ENCODE peak calls at places on chromosomes 5 and 9, in six cellular contexts. One of them, this sample, is unnamed.

GRCh38 chr9:107650321-107650720 is 160.8 kb upstream of the KLF4 start:
- DNase-seq in activated naive CD8-positive, alpha-beta T cell treated with anti-CD3 and anti-CD28 coated beads, Interleukin-2, amount 10 ng/mL, durations not matched to agents 7 days and 5 days: no peak
- DNase-seq in GM12892: no peak
- DNase-seq in uterus: no peak
- DNase-seq in SW480: no peak
- DNase-seq in NCI-H146: no peak
- DNase-seq in this sample: no peak

GRCh38 chr5:138955013-138955660 is 80.0 kb upstream of the LRRTM2 start:
- DNase-seq in activated naive CD8-positive, alpha-beta T cell treated with anti-CD3 and anti-CD28 coated beads, Interleukin-2, amount 10 ng/mL, durations not matched to agents 7 days and 5 days: no peak
- DNase-seq in GM12892: no peak
- DNase-seq in uterus: no peak
- DNase-seq in SW480: no peak
- DNase-seq in NCI-H146: peak; percentile 90
- DNase-seq in this sample: peak; percentile 20

GRCh38 chr5:6704361-6704851 is 8.8 kb upstream of the TENT4A start:
- DNase-seq in activated naive CD8-positive, alpha-beta T cell treated with anti-CD3 and anti-CD28 coated beads, Interleukin-2, amount 10 ng/mL, durations not matched to agents 7 days and 5 days: no peak
- DNase-seq in GM12892: no peak
- DNase-seq in uterus: peak; percentile 83
- DNase-seq in SW480: no peak
- DNase-seq in NCI-H146: no peak
- DNase-seq in this sample: no peak

GRCh38 chr5:175873090-175873454 is 1.7 kb downstream of the CPLX2 start:
- DNase-seq in activated naive CD8-positive, alpha-beta T cell treated with anti-CD3 and anti-CD28 coated beads, Interleukin-2, amount 10 ng/mL, durations not matched to agents 7 days and 5 days: peak; percentile 44
- DNase-seq in GM12892: no peak
- DNase-seq in uterus: no peak
- DNase-seq in SW480: peak; percentile 17
- DNase-seq in NCI-H146: peak; percentile 53
- DNase-seq in this sample: peak; percentile 9

GRCh38 chr5:11268894-11269293 is 507.9 kb upstream of the DAP start:
- DNase-seq in activated naive CD8-positive, alpha-beta T cell treated with anti-CD3 and anti-CD28 coated beads, Interleukin-2, amount 10 ng/mL, durations not matched to agents 7 days and 5 days: no peak
- DNase-seq in GM12892: no peak
- DNase-seq in uterus: no peak
- DNase-seq in SW480: no peak
- DNase-seq in NCI-H146: no peak
- DNase-seq in this sample: no peak

GRCh38 chr5:125199968-125200841 is 453.8 kb upstream of the ZNF608 start:
- DNase-seq in activated naive CD8-positive, alpha-beta T cell treated with anti-CD3 and anti-CD28 coated beads, Interleukin-2, amount 10 ng/mL, durations not matched to agents 7 days and 5 days: no peak
- DNase-seq in GM12892: no peak
- DNase-seq in uterus: peak; percentile 19
- DNase-seq in SW480: no peak
- DNase-seq in NCI-H146: peak; percentile 71
- DNase-seq in this sample: peak; percentile 14

GRCh38 chr5:127320032-127320945 is 29.7 kb downstream of the MEGF10 start:
- DNase-seq in activated naive CD8-positive, alpha-beta T cell treated with anti-CD3 and anti-CD28 coated beads, Interleukin-2, amount 10 ng/mL, durations not matched to agents 7 days and 5 days: no peak
- DNase-seq in GM12892: no peak
- DNase-seq in uterus: no peak
- DNase-seq in SW480: peak; percentile 97
- DNase-seq in NCI-H146: no peak
- DNase-seq in this sample: peak; percentile 9

GRCh38 chr9:38035873-38036272 is 33.2 kb downstream of the SHB start:
- DNase-seq in activated naive CD8-positive, alpha-beta T cell treated with anti-CD3 and anti-CD28 coated beads, Interleukin-2, amount 10 ng/mL, durations not matched to agents 7 days and 5 days: no peak
- DNase-seq in GM12892: no peak
- DNase-seq in uterus: no peak
- DNase-seq in SW480: peak; percentile 53
- DNase-seq in NCI-H146: no peak
- DNase-seq in this sample: no peak

GRCh38 chr5:140140435-140140834 is 14.7 kb downstream of the IGIP start:
- DNase-seq in activated naive CD8-positive, alpha-beta T cell treated with anti-CD3 and anti-CD28 coated beads, Interleukin-2, amount 10 ng/mL, durations not matched to agents 7 days and 5 days: no peak
- DNase-seq in GM12892: no peak
- DNase-seq in uterus: no peak
- DNase-seq in SW480: no peak
- DNase-seq in NCI-H146: no peak
- DNase-seq in this sample: no peak

GRCh38 chr9:129612815-129613519 is 7.9 kb downstream of the C9orf50 start:
- DNase-seq in activated naive CD8-positive, alpha-beta T cell treated with anti-CD3 and anti-CD28 coated beads, Interleukin-2, amount 10 ng/mL, durations not matched to agents 7 days and 5 days: no peak
- DNase-seq in GM12892: no peak
- DNase-seq in uterus: no peak
- DNase-seq in SW480: no peak
- DNase-seq in NCI-H146: no peak
- DNase-seq in this sample: no peak

GRCh38 chr5:17000296-17000939 is 64.3 kb upstream of the MYO10 start:
- DNase-seq in activated naive CD8-positive, alpha-beta T cell treated with anti-CD3 and anti-CD28 coated beads, Interleukin-2, amount 10 ng/mL, durations not matched to agents 7 days and 5 days: no peak
- DNase-seq in GM12892: no peak
- DNase-seq in uterus: no peak
- DNase-seq in SW480: peak; percentile 88
- DNase-seq in NCI-H146: no peak
- DNase-seq in this sample: no peak

GRCh38 chr9:131672451-131672850 is 67.4 kb downstream of the RAPGEF1 start:
- DNase-seq in activated naive CD8-positive, alpha-beta T cell treated with anti-CD3 and anti-CD28 coated beads, Interleukin-2, amount 10 ng/mL, durations not matched to agents 7 days and 5 days: no peak
- DNase-seq in GM12892: no peak
- DNase-seq in uterus: no peak
- DNase-seq in SW480: no peak
- DNase-seq in NCI-H146: no peak
- DNase-seq in this sample: no peak

GRCh38 chr9:130330202-130330601 is 64.6 kb downstream of the HMCN2 start:
- DNase-seq in activated naive CD8-positive, alpha-beta T cell treated with anti-CD3 and anti-CD28 coated beads, Interleukin-2, amount 10 ng/mL, durations not matched to agents 7 days and 5 days: no peak
- DNase-seq in GM12892: no peak
- DNase-seq in uterus: no peak
- DNase-seq in SW480: no peak
- DNase-seq in NCI-H146: no peak
- DNase-seq in this sample: no peak

GRCh38 chr5:41835625-41836024 is 34.6 kb downstream of the OXCT1 start:
- DNase-seq in activated naive CD8-positive, alpha-beta T cell treated with anti-CD3 and anti-CD28 coated beads, Interleukin-2, amount 10 ng/mL, durations not matched to agents 7 days and 5 days: no peak
- DNase-seq in GM12892: no peak
- DNase-seq in uterus: peak; percentile 17
- DNase-seq in SW480: peak; percentile 5
- DNase-seq in NCI-H146: no peak
- DNase-seq in this sample: peak; percentile 19

GRCh38 chr9:98037362-98037761 is 19.2 kb upstream of the NANS start:
- DNase-seq in activated naive CD8-positive, alpha-beta T cell treated with anti-CD3 and anti-CD28 coated beads, Interleukin-2, amount 10 ng/mL, durations not matched to agents 7 days and 5 days: no peak
- DNase-seq in GM12892: no peak
- DNase-seq in uterus: no peak
- DNase-seq in SW480: no peak
- DNase-seq in NCI-H146: no peak
- DNase-seq in this sample: peak; percentile 10

GRCh38 chr9:2621678-2622360 is at the start of gene VLDLR:
- DNase-seq in activated naive CD8-positive, alpha-beta T cell treated with anti-CD3 and anti-CD28 coated beads, Interleukin-2, amount 10 ng/mL, durations not matched to agents 7 days and 5 days: peak; percentile 64
- DNase-seq in GM12892: peak; percentile 31
- DNase-seq in uterus: peak; percentile 67
- DNase-seq in SW480: peak; percentile 33
- DNase-seq in NCI-H146: peak; percentile 90
- DNase-seq in this sample: no peak

GRCh38 chr9:87184956-87185642 is 237.8 kb upstream of the GAS1 start:
- DNase-seq in activated naive CD8-positive, alpha-beta T cell treated with anti-CD3 and anti-CD28 coated beads, Interleukin-2, amount 10 ng/mL, durations not matched to agents 7 days and 5 days: no peak
- DNase-seq in GM12892: no peak
- DNase-seq in uterus: no peak
- DNase-seq in SW480: no peak
- DNase-seq in NCI-H146: no peak
- DNase-seq in this sample: no peak

GRCh38 chr9:97237951-97238851 is 69.3 kb upstream of the CCDC180 start:
- DNase-seq in activated naive CD8-positive, alpha-beta T cell treated with anti-CD3 and anti-CD28 coated beads, Interleukin-2, amount 10 ng/mL, durations not matched to agents 7 days and 5 days: peak; percentile 83
- DNase-seq in GM12892: peak; percentile 10
- DNase-seq in uterus: peak; percentile 59
- DNase-seq in SW480: peak; percentile 89
- DNase-seq in NCI-H146: peak; percentile 86
- DNase-seq in this sample: peak; percentile 66

GRCh38 chr9:127754099-127754760 is 19.1 kb upstream of the TOR2A start:
- DNase-seq in activated naive CD8-positive, alpha-beta T cell treated with anti-CD3 and anti-CD28 coated beads, Interleukin-2, amount 10 ng/mL, durations not matched to agents 7 days and 5 days: no peak
- DNase-seq in GM12892: no peak
- DNase-seq in uterus: no peak
- DNase-seq in SW480: no peak
- DNase-seq in NCI-H146: peak; percentile 30
- DNase-seq in this sample: no peak

GRCh38 chr9:13450723-13451122 is 171.2 kb upstream of the MPDZ start:
- DNase-seq in activated naive CD8-positive, alpha-beta T cell treated with anti-CD3 and anti-CD28 coated beads, Interleukin-2, amount 10 ng/mL, durations not matched to agents 7 days and 5 days: no peak
- DNase-seq in GM12892: no peak
- DNase-seq in uterus: no peak
- DNase-seq in SW480: peak; percentile 41
- DNase-seq in NCI-H146: peak; percentile 75
- DNase-seq in this sample: no peak

GRCh38 chr9:38082456-38083287 is 13.6 kb upstream of the SHB start:
- DNase-seq in activated naive CD8-positive, alpha-beta T cell treated with anti-CD3 and anti-CD28 coated beads, Interleukin-2, amount 10 ng/mL, durations not matched to agents 7 days and 5 days: no peak
- DNase-seq in GM12892: no peak
- DNase-seq in uterus: no peak
- DNase-seq in SW480: no peak
- DNase-seq in NCI-H146: no peak
- DNase-seq in this sample: no peak

GRCh38 chr5:19496056-19496455 is 491.9 kb downstream of the CDH18 start:
- DNase-seq in activated naive CD8-positive, alpha-beta T cell treated with anti-CD3 and anti-CD28 coated beads, Interleukin-2, amount 10 ng/mL, durations not matched to agents 7 days and 5 days: no peak
- DNase-seq in GM12892: no peak
- DNase-seq in uterus: no peak
- DNase-seq in SW480: no peak
- DNase-seq in NCI-H146: no peak
- DNase-seq in this sample: no peak

GRCh38 chr9:14418262-14419200 is 104.6 kb upstream of the NFIB start:
- DNase-seq in activated naive CD8-positive, alpha-beta T cell treated with anti-CD3 and anti-CD28 coated beads, Interleukin-2, amount 10 ng/mL, durations not matched to agents 7 days and 5 days: no peak
- DNase-seq in GM12892: no peak
- DNase-seq in uterus: no peak
- DNase-seq in SW480: no peak
- DNase-seq in NCI-H146: no peak
- DNase-seq in this sample: no peak

GRCh38 chr5:150661086-150661485 is at the start of gene MYOZ3:
- DNase-seq in activated naive CD8-positive, alpha-beta T cell treated with anti-CD3 and anti-CD28 coated beads, Interleukin-2, amount 10 ng/mL, durations not matched to agents 7 days and 5 days: no peak
- DNase-seq in GM12892: no peak
- DNase-seq in uterus: no peak
- DNase-seq in SW480: no peak
- DNase-seq in NCI-H146: no peak
- DNase-seq in this sample: no peak

GRCh38 chr5:142472306-142472951 is 147.6 kb upstream of the SPRY4 start:
- DNase-seq in activated naive CD8-positive, alpha-beta T cell treated with anti-CD3 and anti-CD28 coated beads, Interleukin-2, amount 10 ng/mL, durations not matched to agents 7 days and 5 days: no peak
- DNase-seq in GM12892: no peak
- DNase-seq in uterus: no peak
- DNase-seq in SW480: peak; percentile 98
- DNase-seq in NCI-H146: no peak
- DNase-seq in this sample: peak; percentile 24

GRCh38 chr5:145697251-145698016 is 137.7 kb downstream of the PRELID2 start:
- DNase-seq in activated naive CD8-positive, alpha-beta T cell treated with anti-CD3 and anti-CD28 coated beads, Interleukin-2, amount 10 ng/mL, durations not matched to agents 7 days and 5 days: no peak
- DNase-seq in GM12892: no peak
- DNase-seq in uterus: no peak
- DNase-seq in SW480: peak; percentile 49
- DNase-seq in NCI-H146: no peak
- DNase-seq in this sample: peak; percentile 21